ENCODE peak calls at places on chromosome 2, in seven cellular contexts. One of them, this sample, is unnamed.

GRCh38 chr2:189658281-189658680 is 3.0 kb upstream of the ASNSD1 start:
- DNase-seq in Peyer's patch: no peak
- DNase-seq in activated naive CD8-positive, alpha-beta T cell treated with anti-CD3 and anti-CD28 coated beads, Interleukin-2, amount 10 ng/mL, durations not matched to agents 7 days and 5 days: no peak
- DNase-seq in bronchial epithelial cell: no peak
- DNase-seq in caudate nucleus: no peak
- DNase-seq in mesothelial cell of epicardium: no peak
- DNase-seq in activated CD8-positive, alpha-beta memory T cell treated with anti-CD3 and anti-CD28 coated beads for 24 hours: no peak
- DNase-seq in this sample: no peak

GRCh38 chr2:393711-394696 is 106.1 kb upstream of the ALKAL2 start:
- DNase-seq in Peyer's patch: peak
- DNase-seq in activated naive CD8-positive, alpha-beta T cell treated with anti-CD3 and anti-CD28 coated beads, Interleukin-2, amount 10 ng/mL, durations not matched to agents 7 days and 5 days: peak
- DNase-seq in bronchial epithelial cell: peak
- DNase-seq in caudate nucleus: no peak
- DNase-seq in mesothelial cell of epicardium: no peak
- DNase-seq in activated CD8-positive, alpha-beta memory T cell treated with anti-CD3 and anti-CD28 coated beads for 24 hours: peak
- DNase-seq in this sample: no peak

GRCh38 chr2:113012436-113013335 is 7.4 kb downstream of the IL36A start:
- DNase-seq in Peyer's patch: no peak
- DNase-seq in activated naive CD8-positive, alpha-beta T cell treated with anti-CD3 and anti-CD28 coated beads, Interleukin-2, amount 10 ng/mL, durations not matched to agents 7 days and 5 days: no peak
- DNase-seq in bronchial epithelial cell: peak
- DNase-seq in caudate nucleus: no peak
- DNase-seq in mesothelial cell of epicardium: no peak
- DNase-seq in activated CD8-positive, alpha-beta memory T cell treated with anti-CD3 and anti-CD28 coated beads for 24 hours: no peak
- DNase-seq in this sample: no peak

GRCh38 chr2:32061973-32062861 is 1.1 kb upstream of the SPAST start:
- DNase-seq in Peyer's patch: peak
- DNase-seq in activated naive CD8-positive, alpha-beta T cell treated with anti-CD3 and anti-CD28 coated beads, Interleukin-2, amount 10 ng/mL, durations not matched to agents 7 days and 5 days: no peak
- DNase-seq in bronchial epithelial cell: peak
- DNase-seq in caudate nucleus: peak
- DNase-seq in mesothelial cell of epicardium: no peak
- DNase-seq in activated CD8-positive, alpha-beta memory T cell treated with anti-CD3 and anti-CD28 coated beads for 24 hours: no peak
- DNase-seq in this sample: no peak

GRCh38 chr2:159145745-159146359 is 140.7 kb downstream of the WDSUB1 start:
- DNase-seq in Peyer's patch: no peak
- DNase-seq in activated naive CD8-positive, alpha-beta T cell treated with anti-CD3 and anti-CD28 coated beads, Interleukin-2, amount 10 ng/mL, durations not matched to agents 7 days and 5 days: no peak
- DNase-seq in bronchial epithelial cell: no peak
- DNase-seq in caudate nucleus: no peak
- DNase-seq in mesothelial cell of epicardium: no peak
- DNase-seq in activated CD8-positive, alpha-beta memory T cell treated with anti-CD3 and anti-CD28 coated beads for 24 hours: no peak
- DNase-seq in this sample: no peak

GRCh38 chr2:181123798-181124217 is 143.4 kb downstream of the UBE2E3 start:
- DNase-seq in Peyer's patch: peak
- DNase-seq in activated naive CD8-positive, alpha-beta T cell treated with anti-CD3 and anti-CD28 coated beads, Interleukin-2, amount 10 ng/mL, durations not matched to agents 7 days and 5 days: no peak
- DNase-seq in bronchial epithelial cell: peak
- DNase-seq in caudate nucleus: no peak
- DNase-seq in mesothelial cell of epicardium: no peak
- DNase-seq in activated CD8-positive, alpha-beta memory T cell treated with anti-CD3 and anti-CD28 coated beads for 24 hours: peak
- DNase-seq in this sample: no peak

GRCh38 chr2:212773808-212774339 is 235.3 kb upstream of the ERBB4 start:
- DNase-seq in Peyer's patch: no peak
- DNase-seq in activated naive CD8-positive, alpha-beta T cell treated with anti-CD3 and anti-CD28 coated beads, Interleukin-2, amount 10 ng/mL, durations not matched to agents 7 days and 5 days: no peak
- DNase-seq in bronchial epithelial cell: no peak
- DNase-seq in caudate nucleus: no peak
- DNase-seq in mesothelial cell of epicardium: no peak
- DNase-seq in activated CD8-positive, alpha-beta memory T cell treated with anti-CD3 and anti-CD28 coated beads for 24 hours: no peak
- DNase-seq in this sample: no peak

GRCh38 chr2:46197672-46198071 is 99.5 kb upstream of the EPAS1 start:
- DNase-seq in Peyer's patch: no peak
- DNase-seq in activated naive CD8-positive, alpha-beta T cell treated with anti-CD3 and anti-CD28 coated beads, Interleukin-2, amount 10 ng/mL, durations not matched to agents 7 days and 5 days: no peak
- DNase-seq in bronchial epithelial cell: no peak
- DNase-seq in caudate nucleus: no peak
- DNase-seq in mesothelial cell of epicardium: no peak
- DNase-seq in activated CD8-positive, alpha-beta memory T cell treated with anti-CD3 and anti-CD28 coated beads for 24 hours: no peak
- DNase-seq in this sample: no peak

GRCh38 chr2:23498941-23499340 is 114.0 kb downstream of the KLHL29 start:
- DNase-seq in Peyer's patch: no peak
- DNase-seq in activated naive CD8-positive, alpha-beta T cell treated with anti-CD3 and anti-CD28 coated beads, Interleukin-2, amount 10 ng/mL, durations not matched to agents 7 days and 5 days: no peak
- DNase-seq in bronchial epithelial cell: no peak
- DNase-seq in caudate nucleus: no peak
- DNase-seq in mesothelial cell of epicardium: no peak
- DNase-seq in activated CD8-positive, alpha-beta memory T cell treated with anti-CD3 and anti-CD28 coated beads for 24 hours: no peak
- DNase-seq in this sample: no peak

GRCh38 chr2:240525802-240526201 is 32.0 kb downstream of the ANKMY1 start:
- DNase-seq in Peyer's patch: no peak
- DNase-seq in activated naive CD8-positive, alpha-beta T cell treated with anti-CD3 and anti-CD28 coated beads, Interleukin-2, amount 10 ng/mL, durations not matched to agents 7 days and 5 days: no peak
- DNase-seq in bronchial epithelial cell: no peak
- DNase-seq in caudate nucleus: no peak
- DNase-seq in mesothelial cell of epicardium: no peak
- DNase-seq in activated CD8-positive, alpha-beta memory T cell treated with anti-CD3 and anti-CD28 coated beads for 24 hours: peak
- DNase-seq in this sample: no peak

This sample was measured in CD14-positive monocyte.